ENCODE peak calls at places on chromosomes 13 and 19, in ten cellular contexts. P is NCI-H748 treated with DMSO at 0.1 percent for 48 hours; M is CD8-positive, alpha-beta T cell; C is DMS153; N is H7; L is lower lobe of right lung; V is heart left ventricle; B is activated CD4-positive, alpha-beta T cell treated with anti-CD3 and anti-CD28 coated beads, Interleukin-2, amount 50 U/mL, for 1 hour; W is neural progenitor cell; D is NCI-H774. Y is an unnamed sample.
A peak's percentile ranks its signal among the peaks of the same experiment; 100 is the strongest.

GRCh38 chr13:107441279-107441678 is 774.1 kb downstream of the LIG4 start:
- DNase-seq in P (no peak), M (no peak), C (no peak), N (no peak), L (no peak), V (no peak), B (no peak), W (no peak), D (no peak), Y (no peak)

GRCh38 chr13:94272038-94272437 is 207.4 kb downstream of the DCT start:
- DNase-seq in P (no peak), M (no peak), C (no peak), N (no peak), L (no peak), V (no peak), B (no peak), W (no peak), D (no peak), Y (no peak)

GRCh38 chr13:99281811-99282263 is 23.7 kb upstream of the GPR18 start:
- DNase-seq in P (no peak), M (no peak), C (no peak), N (no peak), L (peak; percentile 81), V (peak; percentile 76), B (peak; percentile 62), W (no peak), D (no peak), Y (peak; percentile 76)

GRCh38 chr19:49340865-49341718 is 5.9 kb downstream of the CD37 start:
- DNase-seq in P (no peak), M (no peak), C (no peak), N (no peak), L (peak; percentile 26), V (no peak), B (no peak), W (no peak), D (no peak), Y (peak; percentile 54)

GRCh38 chr19:56147307-56147706 is 6.2 kb downstream of the ZNF444 start:
- DNase-seq in P (no peak), M (no peak), C (no peak), N (no peak), L (no peak), V (no peak), B (no peak), W (no peak), D (no peak), Y (no peak)

GRCh38 chr13:100887729-100888151 is 213.1 kb upstream of the TMTC4 start:
- DNase-seq in P (no peak), M (no peak), C (no peak), N (no peak), L (no peak), V (no peak), B (no peak), W (no peak), D (no peak), Y (no peak)

GRCh38 chr19:55473613-55474012 is 2.8 kb upstream of the ZNF628 start:
- DNase-seq in P (no peak), M (no peak), C (no peak), N (peak; percentile 70), L (no peak), V (no peak), B (no peak), W (peak; percentile 49), D (no peak), Y (no peak)

GRCh38 chr19:24029941-24030636 is 56.9 kb upstream of the ZNF254 start:
- DNase-seq in P (no peak), M (no peak), C (no peak), N (peak; percentile 43), L (no peak), V (no peak), B (no peak), W (no peak), D (no peak), Y (no peak)

GRCh38 chr19:23273022-23273593 is 22.9 kb upstream of the ZNF724 start:
- DNase-seq in P (peak; percentile 4), M (no peak), C (no peak), N (no peak), L (no peak), V (no peak), B (no peak), W (peak; percentile 38), D (no peak), Y (no peak)

GRCh38 chr19:45306522-45307027 is 16.1 kb downstream of the CKM start:
- DNase-seq in P (peak; percentile 67), M (no peak), C (peak; percentile 61), N (peak; percentile 87), L (no peak), V (no peak), B (no peak), W (no peak), D (peak; percentile 83), Y (no peak)

GRCh38 chr13:27280009-27280646 is 9.5 kb downstream of the RASL11A start:
- DNase-seq in P (no peak), M (no peak), C (no peak), N (no peak), L (no peak), V (no peak), B (no peak), W (no peak), D (no peak), Y (no peak)

GRCh38 chr19:49434907-49435577 is 6.3 kb downstream of the SLC17A7 start:
- DNase-seq in P (no peak), M (no peak), C (no peak), N (peak; percentile 76), L (no peak), V (no peak), B (no peak), W (no peak), D (no peak), Y (no peak)

GRCh38 chr13:52925775-52926285 is 77.4 kb upstream of the PCDH8 start:
- DNase-seq in P (no peak), M (no peak), C (peak; percentile 36), N (no peak), L (no peak), V (no peak), B (no peak), W (no peak), D (no peak), Y (no peak)

GRCh38 chr13:66265446-66265845 is 964.7 kb downstream of the PCDH9 start:
- DNase-seq in P (no peak), M (no peak), C (no peak), N (no peak), L (no peak), V (no peak), B (no peak), W (no peak), D (no peak), Y (no peak)

GRCh38 chr13:90787007-90787406 is 560.5 kb upstream of the MIR17HG start:
- DNase-seq in P (no peak), M (no peak), C (no peak), N (no peak), L (no peak), V (no peak), B (no peak), W (no peak), D (no peak), Y (no peak)

GRCh38 chr19:15196683-15197005 is 4.2 kb downstream of the NOTCH3 start:
- DNase-seq in P (no peak), M (no peak), C (no peak), N (peak; percentile 21), L (no peak), V (no peak), B (no peak), W (no peak), D (no peak), Y (no peak)

GRCh38 chr13:113970810-113971470 is 2.9 kb downstream of the C13orf46 start:
- DNase-seq in P (no peak), M (no peak), C (no peak), N (peak; percentile 70), L (peak; percentile 79), V (peak; percentile 68), B (no peak), W (no peak), D (no peak), Y (peak; percentile 64)

GRCh38 chr19:2455481-2456300 is 1.1 kb downstream of the LMNB2 start:
- DNase-seq in P (no peak), M (no peak), C (no peak), N (peak; percentile 71), L (peak; percentile 62), V (peak; percentile 68), B (peak; percentile 39), W (peak; percentile 53), D (no peak), Y (peak; percentile 77)

GRCh38 chr19:48498576-48498879 is 13.1 kb downstream of the LMTK3 start:
- DNase-seq in P (no peak), M (no peak), C (no peak), N (peak; percentile 46), L (no peak), V (no peak), B (no peak), W (no peak), D (no peak), Y (no peak)

GRCh38 chr19:13864513-13865242 is 12.3 kb upstream of the NANOS3 start:
- DNase-seq in P (no peak), M (no peak), C (no peak), N (peak; percentile 67), L (no peak), V (no peak), B (no peak), W (no peak), D (no peak), Y (no peak)